ENCODE peak calls at places on chromosomes 3 and 15, in four cellular contexts. J is lower leg skin, A is lower lobe of right lung, R is natural killer cell. K is an unnamed sample.
A peak's percentile ranks its signal among the peaks of the same experiment; 100 is the strongest.

GRCh38 chr3:50587806-50588758 is 18.8 kb downstream of the HEMK1 start:
- DNase-seq in J (no peak), A (no peak), R (peak; percentile 53), K (no peak)

GRCh38 chr15:31752363-31752762 is 278.0 kb upstream of the CHRNA7 start:
- DNase-seq in J (no peak), A (no peak), R (no peak), K (no peak)

GRCh38 chr3:55252921-55253320 is 234.2 kb downstream of the WNT5A start:
- DNase-seq in J (no peak), A (no peak), R (no peak), K (no peak)

GRCh38 chr3:139774570-139775302 is 97.0 kb upstream of the NMNAT3 start:
- DNase-seq in J (no peak), A (no peak), R (no peak), K (no peak)

GRCh38 chr15:32796856-32797255 is 79.1 kb downstream of the GREM1 start:
- DNase-seq in J (no peak), A (no peak), R (no peak), K (no peak)

GRCh38 chr15:89018235-89018634 is 70.0 kb upstream of the ABHD2 start:
- DNase-seq in J (peak; percentile 85), A (no peak), R (no peak), K (no peak)

GRCh38 chr15:65833501-65834220 is 35.6 kb upstream of the RAB11A start:
- DNase-seq in J (no peak), A (no peak), R (no peak), K (no peak)

GRCh38 chr15:59492389-59493377 is 54.7 kb downstream of the FAM81A start:
- DNase-seq in J (peak; percentile 89), A (peak; percentile 52), R (peak; percentile 45), K (no peak)

GRCh38 chr3:156762631-156763185 is 63.4 kb upstream of the LEKR1 start:
- DNase-seq in J (no peak), A (no peak), R (no peak), K (no peak)

GRCh38 chr15:53844634-53845033 is 85.2 kb upstream of the WDR72 start:
- DNase-seq in J (no peak), A (no peak), R (no peak), K (no peak)

GRCh38 chr3:195714380-195715011 is 6.3 kb upstream of the MUC20 start:
- DNase-seq in J (no peak), A (peak; percentile 38), R (no peak), K (peak; percentile 82)

GRCh38 chr3:9349321-9350117 is 13.3 kb upstream of the THUMPD3 start:
- DNase-seq in J (no peak), A (no peak), R (no peak), K (no peak)

GRCh38 chr3:57060089-57060829 is at the start of gene SPATA12:
- DNase-seq in J (peak; percentile 96), A (peak; percentile 79), R (no peak), K (no peak)

GRCh38 chr3:4977001-4977888 is 2.0 kb upstream of the BHLHE40 start:
- DNase-seq in J (peak; percentile 95), A (peak; percentile 87), R (peak; percentile 76), K (peak; percentile 72)

GRCh38 chr15:39747326-39747725 is 35.3 kb downstream of the FSIP1 start:
- DNase-seq in J (no peak), A (no peak), R (no peak), K (no peak)

GRCh38 chr3:195030791-195031321 is 240.1 kb downstream of the XXYLT1 start:
- DNase-seq in J (peak; percentile 80), A (no peak), R (no peak), K (no peak)

GRCh38 chr15:57323806-57324589 is 52.3 kb upstream of the CGNL1 start:
- DNase-seq in J (no peak), A (no peak), R (no peak), K (peak; percentile 30)

GRCh38 chr15:65550681-65551098 is 20.4 kb downstream of the HACD3 start:
- DNase-seq in J (no peak), A (no peak), R (no peak), K (no peak)

GRCh38 chr3:173893066-173893465 is 495.5 kb downstream of the NLGN1 start:
- DNase-seq in J (no peak), A (no peak), R (no peak), K (no peak)

GRCh38 chr3:128686465-128686864 is 35.8 kb upstream of the RPN1 start:
- DNase-seq in J (no peak), A (peak; percentile 4), R (no peak), K (no peak)
- TF ChIP-seq CTCF in J (no peak), A (no peak), R (no peak), K (no peak)

GRCh38 chr3:163953526-163953925 is 1124.8 kb downstream of the SI start:
- DNase-seq in J (no peak), A (no peak), R (no peak), K (no peak)

GRCh38 chr3:163946785-163947184 is 1131.5 kb downstream of the SI start:
- DNase-seq in J (no peak), A (no peak), R (no peak), K (no peak)

GRCh38 chr3:163952499-163952898 is 1125.8 kb downstream of the SI start:
- DNase-seq in J (no peak), A (no peak), R (no peak), K (no peak)

DNA sequence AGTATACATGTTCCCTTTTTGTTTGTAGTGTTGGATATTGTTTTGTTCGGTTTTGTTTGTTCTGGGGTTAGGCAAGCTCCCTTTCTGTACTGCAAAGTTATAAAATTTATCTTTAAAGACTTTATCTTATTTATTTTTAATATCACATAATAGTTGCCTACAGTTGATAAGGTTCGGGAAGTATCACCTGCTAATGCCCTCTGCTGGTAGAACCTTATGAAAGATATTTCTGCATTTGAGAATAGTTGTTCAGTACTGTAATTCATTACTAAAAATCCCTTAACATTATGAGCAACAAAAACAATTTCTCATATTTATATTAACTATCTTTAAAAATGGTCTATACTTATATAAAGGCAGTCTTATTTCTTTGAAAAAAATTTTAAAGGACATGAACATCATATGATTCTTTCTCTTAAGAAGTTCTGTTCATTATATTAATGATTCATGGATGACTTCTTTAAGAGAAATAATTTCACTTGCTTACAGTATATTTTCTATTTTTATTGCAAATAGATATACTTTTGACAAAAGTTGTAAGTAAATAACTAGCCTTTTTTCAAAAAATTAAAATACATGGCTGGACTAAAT is 1126.8 kb downstream of the SI start:
- DNase-seq in J (no peak), A (no peak), R (no peak), K (no peak)
- TF ChIP-seq CTCF in J (no peak), A (no peak), R (no peak), K (peak; percentile 76)

GRCh38 chr15:42508263-42508690 is 12.8 kb downstream of the SNAP23 start:
- DNase-seq in J (no peak), A (no peak), R (no peak), K (no peak)
- TF ChIP-seq CTCF in J (no peak), A (no peak), R (no peak), K (no peak)

DNA sequence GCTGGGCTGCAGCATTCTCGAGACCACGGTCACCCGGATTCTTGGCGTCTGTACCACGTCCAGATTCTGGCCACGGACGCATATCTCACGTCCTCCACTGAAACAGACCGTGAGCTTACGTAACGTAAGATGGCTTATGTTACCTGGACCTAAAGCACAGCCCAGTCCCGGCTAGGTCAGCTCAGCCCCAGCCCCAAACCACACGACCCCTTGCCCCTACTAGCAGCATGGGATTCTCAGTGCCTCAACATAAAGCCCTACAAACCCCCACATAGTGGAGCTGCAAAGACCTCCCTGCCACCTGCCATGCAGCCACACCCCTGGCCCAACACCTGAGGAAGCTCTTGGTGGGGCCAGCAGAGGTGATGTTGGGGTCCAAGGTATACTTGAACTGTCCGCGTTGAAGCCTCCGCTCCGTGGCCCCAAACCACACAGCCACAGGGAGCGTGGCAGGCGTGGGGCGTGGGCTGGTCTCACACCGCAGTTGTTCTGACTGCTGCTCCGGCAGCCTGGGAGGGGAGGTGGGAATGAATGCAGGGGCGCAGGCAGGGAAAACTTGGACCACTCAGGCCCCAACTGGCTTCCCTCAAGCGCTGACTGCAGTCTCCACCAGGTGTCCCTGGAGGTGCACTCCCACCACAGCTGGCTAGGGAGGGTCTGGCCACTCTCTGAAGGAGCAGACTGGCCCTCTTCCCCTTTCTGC is 14.5 kb downstream of the PLXNB1 start:
- DNase-seq in J (no peak), A (peak; percentile 23), R (no peak), K (peak; percentile 64)
- TF ChIP-seq CTCF in J (no peak), A (no peak), R (no peak), K (peak; percentile 8)

GRCh38 chr3:108493862-108494261 is 16.5 kb downstream of the MYH15 start:
- DNase-seq in J (no peak), A (no peak), R (no peak), K (no peak)
- TF ChIP-seq CTCF in J (no peak), A (peak; percentile 26), R (no peak), K (peak; percentile 64)

DNA sequence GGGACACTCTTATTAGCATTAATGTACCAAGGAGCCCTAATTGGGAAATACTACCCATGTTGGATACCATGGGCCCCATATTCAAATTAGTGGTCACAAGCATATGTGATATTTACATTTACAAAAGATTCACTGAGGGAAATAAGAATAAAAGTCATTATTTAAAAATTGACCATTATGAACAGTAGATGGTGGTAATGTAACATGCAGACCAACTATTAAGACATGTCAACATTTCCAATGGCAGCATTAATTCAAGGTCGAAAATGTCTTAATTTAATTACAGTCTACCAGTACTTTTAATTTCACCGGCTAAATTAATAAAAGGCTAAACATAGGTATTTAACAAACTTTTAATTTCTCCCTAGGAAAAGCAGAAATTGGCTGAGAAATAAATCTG is 26.3 kb downstream of the NEK11 start:
- DNase-seq in J (no peak), A (no peak), R (no peak), K (no peak)
- TF ChIP-seq CTCF in J (no peak), A (no peak), R (no peak), K (peak; percentile 79)

K was measured in chondrocyte.